ENCODE peak calls at places on chromosomes 16 and 17, in four cellular contexts. A, E, T and J are unnamed samples.

GRCh38 chr17:9028171-9028570 is 6.9 kb downstream of the NTN1 start:
- DNase-seq in T (no peak), A (no peak), E (no peak), J (no peak)

GRCh38 chr16:83744521-83744981 is 63.2 kb upstream of the HSBP1 start:
- DNase-seq in T (peak), A (no peak), E (no peak), J (no peak)

GRCh38 chr17:63798572-63799113 is 24.7 kb downstream of the DDX42 start:
- DNase-seq in A (no peak), E (no peak), T (no peak), J (no peak)

GRCh38 chr17:17527534-17527933 is 31.3 kb upstream of the RASD1 start:
- DNase-seq in E (no peak), T (no peak), A (no peak), J (no peak)

GRCh38 chr16:21033707-21034106 is 116.9 kb downstream of the DNAH3 start:
- DNase-seq in A (no peak), E (peak), T (no peak), J (no peak)

GRCh38 chr17:33776903-33777302 is 478.2 kb upstream of the CCL2 start:
- DNase-seq in A (no peak), T (no peak), E (no peak), J (no peak)

GRCh38 chr16:53089434-53090270 is 34.9 kb downstream of the CHD9 start:
- DNase-seq in E (peak), A (no peak), T (no peak), J (no peak)

GRCh38 chr17:76188213-76189060 is 47.4 kb upstream of the FOXJ1 start:
- DNase-seq in A (no peak), T (no peak), E (no peak), J (no peak)

GRCh38 chr17:3576970-3577369 is 19.4 kb upstream of the TRPV3 start:
- DNase-seq in A (no peak), E (no peak), T (no peak), J (no peak)

GRCh38 chr17:3924421-3925350 is 8.4 kb upstream of the P2RX1 start:
- DNase-seq in E (no peak), T (no peak), A (no peak), J (no peak)

GRCh38 chr16:83926726-83927397 is 26.2 kb upstream of the OSGIN1 start:
- DNase-seq in T (peak), E (peak), A (peak), J (peak)

GRCh38 chr17:62968445-62968923 is 2.4 kb downstream of the TANC2 start:
- DNase-seq in T (peak), E (peak), A (peak), J (peak)

GRCh38 chr17:7781467-7781866 is 52.5 kb upstream of the KDM6B start:
- DNase-seq in T (no peak), A (no peak), E (no peak), J (peak)

GRCh38 chr17:36629252-36629847 is 28.0 kb downstream of the MRM1 start:
- DNase-seq in E (peak), A (peak), T (peak), J (peak)

GRCh38 chr16:81080233-81080632 is 3.2 kb upstream of the C16orf46 start:
- DNase-seq in E (no peak), A (no peak), T (no peak), J (no peak)

GRCh38 chr17:62819511-62820221 is 11.6 kb upstream of the MARCHF10 start:
- DNase-seq in T (peak), E (no peak), A (no peak), J (peak)

GRCh38 chr16:28532940-28533647 is 5.7 kb downstream of the NUPR1 start:
- DNase-seq in A (no peak), T (no peak), E (no peak), J (no peak)

GRCh38 chr17:36550491-36551417 is 6.0 kb downstream of the GGNBP2 start:
- DNase-seq in E (no peak), A (no peak), T (no peak), J (no peak)

GRCh38 chr17:31339906-31340661 is 18.7 kb upstream of the EVI2A start:
- DNase-seq in A (no peak), T (no peak), E (no peak), J (peak)

GRCh38 chr17:82603981-82604448 is 44.2 kb downstream of the WDR45B start:
- DNase-seq in T (no peak), A (peak), E (no peak), J (no peak)

GRCh38 chr17:35804658-35805192 is 4.6 kb upstream of the TAF15 start:
- DNase-seq in T (peak), A (peak), E (no peak), J (peak)

GRCh38 chr17:16353702-16354174 is 469 bp upstream of the CENPV start:
- DNase-seq in T (no peak), A (no peak), E (no peak), J (no peak)

GRCh38 chr17:76715462-76715830 is 4.7 kb upstream of the MXRA7 start:
- DNase-seq in E (no peak), A (no peak), T (no peak), J (no peak)

GRCh38 chr17:62761884-62762283 is 46.2 kb downstream of the MARCHF10 start:
- DNase-seq in E (no peak), T (peak), A (no peak), J (no peak)

GRCh38 chr17:76426853-76427252 is 26.1 kb downstream of the UBE2O start:
- DNase-seq in T (no peak), E (no peak), A (no peak), J (no peak)

GRCh38 chr16:75293173-75293572 is 41.7 kb upstream of the BCAR1 start:
- DNase-seq in A (no peak), E (no peak), T (no peak), J (no peak)

GRCh38 chr17:13735861-13736260 is 134.1 kb upstream of the HS3ST3A1 start:
- DNase-seq in A (no peak), T (no peak), E (no peak), J (no peak)

GRCh38 chr17:38528101-38528500 is 77.7 kb downstream of the SRCIN1 start:
- DNase-seq in A (no peak), T (peak), E (no peak), J (no peak)

GRCh38 chr17:72135546-72136325 is 14.9 kb downstream of the SOX9 start:
- DNase-seq in A (no peak), T (no peak), E (no peak), J (no peak)

GRCh38 chr17:44760474-44761308 is 1.9 kb downstream of the ADAM11 start:
- DNase-seq in T (no peak), E (no peak), A (no peak), J (no peak)

GRCh38 chr17:8707591-8708453 is 36.8 kb downstream of the CCDC42 start:
- DNase-seq in E (no peak), T (peak), A (no peak), J (peak)

GRCh38 chr17:78140169-78141051 is 5.8 kb upstream of the C17orf99 start:
- DNase-seq in T (peak), E (no peak), A (peak), J (peak)
- H3K4me3 ChIP-seq in T (peak), E (no peak), A (peak), J (no peak)

DNA sequence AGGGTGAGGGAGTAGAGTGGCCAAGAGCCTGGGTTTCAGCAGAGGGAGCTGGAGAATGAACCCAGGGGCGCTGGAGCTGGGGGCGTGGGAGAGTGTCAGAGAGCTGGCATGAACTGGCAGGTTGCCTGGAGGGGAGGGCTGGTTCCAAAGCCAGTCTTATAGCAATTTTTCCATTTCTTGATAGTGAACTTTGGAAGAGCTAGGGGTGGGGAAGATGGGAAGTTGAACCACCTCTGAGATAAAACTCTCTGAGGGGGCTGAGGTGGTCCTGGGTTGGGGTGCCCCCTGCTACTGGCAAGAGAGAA is 36.9 kb downstream of the ADGRG5 start:
- DNase-seq in T (no peak), E (no peak), A (no peak), J (no peak)
- TF ChIP-seq CTCF in T (no peak), E (no peak), A (no peak), J (no peak)

GRCh38 chr17:49230636-49231562 is at the start of gene PHOSPHO1:
- DNase-seq in E (peak), A (peak), T (peak), J (peak)

GRCh38 chr17:49229805-49230600 is 584 bp downstream of the PHOSPHO1 start:
- DNase-seq in T (no peak), A (no peak), E (peak), J (no peak)

GRCh38 chr17:49231563-49231894 is 942 bp upstream of the PHOSPHO1 start:
- DNase-seq in A (no peak), E (no peak), T (no peak), J (no peak)

GRCh38 chr17:49235896-49236295 is 5.3 kb upstream of the PHOSPHO1 start:
- DNase-seq in E (no peak), T (no peak), A (no peak), J (no peak)

GRCh38 chr17:49234509-49235080 is 4.0 kb upstream of the PHOSPHO1 start:
- DNase-seq in T (no peak), A (no peak), E (no peak), J (no peak)
- H3K4me3 ChIP-seq in T (no peak), A (no peak), E (no peak), J (no peak)

GRCh38 chr16:77430360-77430759 is 4.5 kb downstream of the ADAMTS18 start:
- DNase-seq in E (no peak), T (no peak), A (no peak), J (no peak)

GRCh38 chr16:77422196-77422784 is 12.5 kb downstream of the ADAMTS18 start:
- DNase-seq in A (no peak), T (no peak), E (no peak), J (no peak)

DNA sequence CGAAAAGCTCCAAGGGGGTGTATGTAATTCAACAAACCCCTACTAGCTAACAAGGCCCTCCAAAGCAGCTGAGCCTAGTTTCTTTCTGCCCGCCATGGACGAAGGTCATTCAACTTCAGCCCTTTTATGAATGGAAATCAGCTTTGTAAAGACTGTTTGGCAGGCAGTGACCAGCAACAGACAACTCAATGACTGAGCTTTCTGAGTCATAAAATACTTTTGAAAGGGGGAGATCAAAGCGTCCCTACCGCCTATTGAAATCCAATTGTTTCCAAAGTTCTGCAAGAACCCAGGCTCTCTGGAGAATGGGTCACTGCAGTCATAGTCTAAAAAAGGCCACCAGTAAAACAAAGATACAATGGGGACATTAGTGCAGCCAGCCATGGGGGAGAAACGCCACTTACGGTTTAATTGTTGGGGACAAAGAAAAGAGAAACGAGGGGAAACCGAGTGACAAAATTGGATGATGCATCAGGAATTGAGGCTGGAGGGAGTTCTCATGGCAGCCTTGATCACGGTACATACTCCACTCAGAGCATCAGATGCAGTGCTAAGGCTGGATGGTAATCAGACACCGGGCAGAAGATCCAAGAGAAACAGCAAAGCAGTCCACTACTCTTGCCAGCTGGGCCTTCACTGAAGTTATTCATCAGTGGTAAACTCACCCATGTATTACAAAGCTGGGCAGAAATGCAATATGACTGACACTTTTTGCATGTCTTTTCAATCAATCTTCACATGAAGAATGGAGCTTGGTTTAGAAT is 9.8 kb downstream of the ADAMTS18 start:
- DNase-seq in E (no peak), A (no peak), T (no peak), J (no peak)
- TF ChIP-seq CTCF in E (no peak), A (no peak), T (no peak), J (no peak)

GRCh38 chr17:47846741-47847340 is 4.1 kb downstream of the SP6 start:
- DNase-seq in T (no peak), A (no peak), E (no peak), J (no peak)
- H3K4me3 ChIP-seq in T (no peak), A (no peak), E (no peak), J (no peak)

DNA sequence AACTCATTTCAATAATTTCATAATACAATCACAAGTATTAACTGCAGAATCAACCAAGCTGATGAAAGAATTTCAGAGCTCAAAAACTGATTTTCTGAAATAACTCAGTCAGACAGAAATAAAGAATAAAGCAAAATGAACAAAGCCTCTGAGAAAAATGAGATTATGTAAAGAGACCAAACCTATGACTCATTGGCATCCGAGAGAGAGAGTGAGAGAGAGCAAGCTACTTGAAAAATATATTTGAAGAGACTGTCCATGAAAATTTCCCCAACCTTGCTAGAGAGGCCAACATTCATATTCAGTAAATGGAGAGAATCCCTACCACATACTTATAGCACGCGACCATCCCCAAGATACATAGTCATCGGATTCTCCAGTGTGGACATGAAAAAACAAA is 1376.4 kb downstream of the CDH11 start:
- DNase-seq in T (no peak), A (no peak), E (no peak), J (peak)
- TF ChIP-seq CTCF in T (no peak), A (no peak), E (no peak), J (no peak)

GRCh38 chr16:11296706-11297491 is 15.8 kb upstream of the PRM1 start:
- DNase-seq in T (no peak), E (no peak), A (no peak), J (no peak)
- H3K4me3 ChIP-seq in T (no peak), E (peak), A (peak), J (no peak)

GRCh38 chr17:49880291-49881053 is 32.6 kb upstream of the TAC4 start:
- DNase-seq in T (peak), A (peak), E (peak), J (peak)
- TF ChIP-seq CTCF in T (peak), A (peak), E (peak), J (peak)

GRCh38 chr16:4283939-4284338 is 11.1 kb upstream of the TFAP4 start:
- DNase-seq in A (no peak), T (peak), E (no peak), J (no peak)
- H3K4me3 ChIP-seq in A (no peak), T (no peak), E (no peak), J (no peak)